ENCODE peak calls at places on chromosome 20, in ten cellular contexts. H is fibroblast of lung, K is fibroblast of mammary gland, X is heart left ventricle, W is neural progenitor cell, V is left ventricle myocardium inferior, N is IMR-90, J is GM06990, R is vagina, Z is mucosa of descending colon. P is an unnamed sample.

GRCh38 chr20:49594929-49595311 is 27.0 kb upstream of the PTGIS start:
- DNase-seq in H (no peak), K (no peak), X (no peak), W (no peak), V (no peak), N (no peak), J (no peak), R (no peak), Z (no peak), P (no peak)

GRCh38 chr20:41183391-41183790 is 46.0 kb downstream of the PLCG1 start:
- DNase-seq in H (no peak), K (no peak), X (no peak), W (no peak), V (no peak), N (no peak), J (no peak), R (no peak), Z (no peak), P (peak)

GRCh38 chr20:51380401-51381385 is 161.8 kb downstream of the NFATC2 start:
- DNase-seq in H (no peak), K (no peak), X (no peak), W (no peak), V (no peak), N (no peak), J (peak), R (no peak), Z (no peak), P (no peak)

GRCh38 chr20:32918751-32919150 is 60.0 kb downstream of the EFCAB8 start:
- DNase-seq in H (no peak), K (no peak), X (no peak), W (no peak), V (no peak), N (no peak), J (no peak), R (peak), Z (no peak), P (no peak)

GRCh38 chr20:64159711-64160110 is 4.5 kb upstream of the MYT1 start:
- DNase-seq in H (no peak), K (no peak), X (no peak), W (no peak), V (no peak), N (no peak), J (no peak), R (no peak), Z (no peak), P (no peak)

GRCh38 chr20:36298061-36298460 is 8.1 kb upstream of the DLGAP4 start:
- DNase-seq in H (no peak), K (no peak), X (no peak), W (no peak), V (no peak), N (no peak), J (no peak), R (no peak), Z (no peak), P (no peak)

GRCh38 chr20:50462093-50462685 is 48.0 kb upstream of the PTPN1 start:
- DNase-seq in H (no peak), K (no peak), X (no peak), W (no peak), V (no peak), N (peak), J (no peak), R (no peak), Z (no peak), P (no peak)

GRCh38 chr20:59996112-59996511 is 37.9 kb downstream of the CDH26 start:
- DNase-seq in H (no peak), K (no peak), X (no peak), W (no peak), V (no peak), N (no peak), J (no peak), R (no peak), Z (no peak), P (no peak)

GRCh38 chr20:51554538-51555165 is 12.1 kb upstream of the NFATC2 start:
- DNase-seq in H (peak), K (peak), X (no peak), W (no peak), V (no peak), N (peak), J (no peak), R (no peak), Z (no peak), P (no peak)

GRCh38 chr20:12592756-12593155 is 416.0 kb upstream of the SPTLC3 start:
- DNase-seq in H (no peak), K (no peak), X (no peak), W (no peak), V (no peak), N (no peak), J (no peak), R (no peak), Z (no peak), P (no peak)

GRCh38 chr20:57654363-57654997 is 34.3 kb upstream of the ZBP1 start:
- DNase-seq in H (peak), K (peak), X (peak), W (peak), V (no peak), N (peak), J (no peak), R (peak), Z (no peak), P (peak)

GRCh38 chr20:24081077-24081476 is 92.5 kb upstream of the GGTLC1 start:
- DNase-seq in H (no peak), K (no peak), X (no peak), W (no peak), V (no peak), N (no peak), J (no peak), R (no peak), Z (no peak), P (no peak)

GRCh38 chr20:46764068-46764467 is 54.6 kb downstream of the SLC2A10 start:
- DNase-seq in H (no peak), K (no peak), X (no peak), W (no peak), V (no peak), N (no peak), J (no peak), R (no peak), Z (no peak), P (no peak)

GRCh38 chr20:61590236-61590635 is 338.2 kb downstream of the CDH4 start:
- DNase-seq in H (no peak), K (no peak), X (peak), W (no peak), V (no peak), N (no peak), J (no peak), R (no peak), Z (peak), P (no peak)

GRCh38 chr20:64189530-64189966 is 25.3 kb downstream of the MYT1 start:
- DNase-seq in H (no peak), K (no peak), X (no peak), W (no peak), V (no peak), N (no peak), J (no peak), R (no peak), Z (no peak), P (no peak)

GRCh38 chr20:45445805-45446562 is 23.6 kb upstream of the WFDC2 start:
- DNase-seq in H (no peak), K (peak), X (no peak), W (peak), V (no peak), N (no peak), J (no peak), R (no peak), Z (no peak), P (no peak)

GRCh38 chr20:61599061-61599930 is 347.2 kb downstream of the CDH4 start:
- DNase-seq in H (no peak), K (no peak), X (no peak), W (peak), V (no peak), N (no peak), J (no peak), R (no peak), Z (no peak), P (no peak)

GRCh38 chr20:50346372-50347347 is 156.0 kb downstream of the CEBPB start:
- DNase-seq in H (peak), K (peak), X (peak), W (no peak), V (peak), N (peak), J (no peak), R (no peak), Z (peak), P (peak)

GRCh38 chr20:49496043-49496442 is 13.6 kb upstream of the KCNB1 start:
- DNase-seq in H (no peak), K (no peak), X (no peak), W (no peak), V (no peak), N (no peak), J (no peak), R (no peak), Z (no peak), P (no peak)

GRCh38 chr20:49283176-49283702 is 5.4 kb upstream of the ZNFX1 start:
- DNase-seq in H (no peak), K (no peak), X (no peak), W (no peak), V (no peak), N (no peak), J (no peak), R (no peak), Z (no peak), P (no peak)

GRCh38 chr20:48732081-48732829 is 95.5 kb downstream of the PREX1 start:
- DNase-seq in H (no peak), K (no peak), X (no peak), W (no peak), V (no peak), N (no peak), J (no peak), R (no peak), Z (no peak), P (no peak)

GRCh38 chr20:50648651-50649050 is 42.7 kb downstream of the RIPOR3 start:
- DNase-seq in H (no peak), K (no peak), X (no peak), W (no peak), V (no peak), N (no peak), J (no peak), R (no peak), Z (no peak), P (no peak)

GRCh38 chr20:44137210-44137781 is 49.7 kb downstream of the JPH2 start:
- DNase-seq in H (peak), K (no peak), X (peak), W (peak), V (peak), N (peak), J (no peak), R (no peak), Z (no peak), P (peak)

GRCh38 chr20:46814366-46815232 is 80.0 kb upstream of the EYA2 start:
- DNase-seq in H (peak), K (peak), X (no peak), W (peak), V (no peak), N (peak), J (no peak), R (no peak), Z (no peak), P (no peak)

GRCh38 chr20:50735813-50736212 is 4.4 kb downstream of the PARD6B start:
- DNase-seq in H (no peak), K (no peak), X (no peak), W (no peak), V (no peak), N (no peak), J (no peak), R (no peak), Z (no peak), P (no peak)

GRCh38 chr20:22312744-22313346 is 271.5 kb downstream of the FOXA2 start:
- DNase-seq in H (peak), K (peak), X (no peak), W (peak), V (no peak), N (peak), J (no peak), R (no peak), Z (no peak), P (no peak)

GRCh38 chr20:40970218-40970617 is 58.4 kb upstream of the TOP1 start:
- DNase-seq in H (no peak), K (no peak), X (no peak), W (peak), V (no peak), N (no peak), J (no peak), R (no peak), Z (no peak), P (no peak)

GRCh38 chr20:25573288-25574251 is 11.8 kb downstream of the NINL start:
- DNase-seq in H (peak), K (peak), X (no peak), W (no peak), V (no peak), N (peak), J (no peak), R (no peak), Z (no peak), P (no peak)

GRCh38 chr20:62850333-62850974 is 11.2 kb downstream of the TCFL5 start:
- DNase-seq in H (no peak), K (no peak), X (no peak), W (no peak), V (no peak), N (no peak), J (no peak), R (no peak), Z (no peak), P (no peak)
- TF ChIP-seq CTCF in H (no peak), K (no peak), X (no peak), W (peak), V (no peak), N (no peak), J (no peak), R (no peak), Z (no peak), P (no peak)

GRCh38 chr20:1196634-1197033 is 6.6 kb upstream of the C20orf202 start:
- DNase-seq in H (no peak), K (no peak), X (no peak), W (no peak), V (no peak), N (no peak), J (no peak), R (no peak), Z (no peak), P (no peak)
- TF ChIP-seq CTCF in H (no peak), K (no peak), X (no peak), W (no peak), V (no peak), N (no peak), J (no peak), R (no peak), Z (no peak), P (no peak)

GRCh38 chr20:2379511-2380229 is 1.0 kb upstream of the TGM6 start:
- DNase-seq in H (no peak), K (no peak), X (no peak), W (no peak), V (no peak), N (no peak), J (no peak), R (peak), Z (no peak), P (no peak)
- TF ChIP-seq CTCF in H (no peak), K (no peak), X (no peak), W (no peak), V (no peak), N (no peak), J (no peak), R (no peak), Z (no peak), P (no peak)

GRCh38 chr20:15699431-15700146 is 873.7 kb downstream of the KIF16B start:
- DNase-seq in H (no peak), K (no peak), X (no peak), W (no peak), V (no peak), N (no peak), J (no peak), R (no peak), Z (no peak), P (no peak)
- TF ChIP-seq CTCF in H (no peak), K (no peak), X (no peak), W (peak), V (no peak), N (no peak), J (peak), R (no peak), Z (no peak), P (no peak)

GRCh38 chr20:31708839-31709534 is 13.7 kb downstream of the BCL2L1 start:
- DNase-seq in H (no peak), K (no peak), X (no peak), W (no peak), V (no peak), N (no peak), J (no peak), R (no peak), Z (no peak), P (no peak)
- TF ChIP-seq CTCF in H (no peak), K (no peak), X (no peak), W (no peak), V (no peak), N (no peak), J (no peak), R (no peak), Z (no peak), P (no peak)

P was measured in tibial artery.